ENCODE peak calls at places on chromosomes 2 and 18, in eight cellular contexts. One of them, this sample, is unnamed.

GRCh38 chr2:11257078-11257477 is 87.4 kb downstream of the ROCK2 start:
- DNase-seq in pancreas: no peak
- DNase-seq in naive thymus-derived CD4-positive, alpha-beta T cell: no peak
- DNase-seq in CD4-positive, CD25-positive, alpha-beta regulatory T cell: no peak
- DNase-seq in endodermal cell: peak; percentile 52
- DNase-seq in fibroblast of lung: no peak
- DNase-seq in HAP-1: no peak
- DNase-seq in left ventricle myocardium inferior: no peak
- DNase-seq in this sample: no peak

GRCh38 chr2:239327536-239328305 is 73.1 kb downstream of the HDAC4 start:
- DNase-seq in left ventricle myocardium inferior: no peak
- DNase-seq in CD4-positive, CD25-positive, alpha-beta regulatory T cell: no peak
- DNase-seq in naive thymus-derived CD4-positive, alpha-beta T cell: no peak
- DNase-seq in HAP-1: no peak
- DNase-seq in endodermal cell: no peak
- DNase-seq in pancreas: peak; percentile 52
- DNase-seq in fibroblast of lung: peak; percentile 23
- DNase-seq in this sample: no peak

GRCh38 chr2:229454934-229455631 is 184.0 kb upstream of the PID1 start:
- DNase-seq in left ventricle myocardium inferior: no peak
- DNase-seq in HAP-1: no peak
- DNase-seq in pancreas: no peak
- DNase-seq in CD4-positive, CD25-positive, alpha-beta regulatory T cell: no peak
- DNase-seq in naive thymus-derived CD4-positive, alpha-beta T cell: no peak
- DNase-seq in fibroblast of lung: peak; percentile 68
- DNase-seq in endodermal cell: no peak
- DNase-seq in this sample: no peak

GRCh38 chr2:175373001-175373727 is 191.7 kb upstream of the ATP5MC3 start:
- DNase-seq in endodermal cell: no peak
- DNase-seq in CD4-positive, CD25-positive, alpha-beta regulatory T cell: no peak
- DNase-seq in fibroblast of lung: peak; percentile 1
- DNase-seq in left ventricle myocardium inferior: no peak
- DNase-seq in pancreas: no peak
- DNase-seq in HAP-1: no peak
- DNase-seq in naive thymus-derived CD4-positive, alpha-beta T cell: no peak
- DNase-seq in this sample: no peak

GRCh38 chr18:50231621-50232020 is 34.7 kb downstream of the CFAP53 start:
- DNase-seq in naive thymus-derived CD4-positive, alpha-beta T cell: no peak
- DNase-seq in fibroblast of lung: no peak
- DNase-seq in endodermal cell: peak; percentile 84
- DNase-seq in HAP-1: no peak
- DNase-seq in CD4-positive, CD25-positive, alpha-beta regulatory T cell: no peak
- DNase-seq in left ventricle myocardium inferior: no peak
- DNase-seq in pancreas: no peak
- DNase-seq in this sample: no peak

GRCh38 chr2:129758461-129759185 is 220.8 kb upstream of the RAB6C start:
- DNase-seq in CD4-positive, CD25-positive, alpha-beta regulatory T cell: no peak
- DNase-seq in pancreas: peak; percentile 38
- DNase-seq in endodermal cell: peak; percentile 67
- DNase-seq in left ventricle myocardium inferior: peak; percentile 38
- DNase-seq in fibroblast of lung: no peak
- DNase-seq in naive thymus-derived CD4-positive, alpha-beta T cell: no peak
- DNase-seq in HAP-1: no peak
- DNase-seq in this sample: no peak

GRCh38 chr2:76958749-76959148 is 563.4 kb downstream of the LRRTM4 start:
- DNase-seq in fibroblast of lung: peak; percentile 33
- DNase-seq in left ventricle myocardium inferior: no peak
- DNase-seq in CD4-positive, CD25-positive, alpha-beta regulatory T cell: no peak
- DNase-seq in naive thymus-derived CD4-positive, alpha-beta T cell: no peak
- DNase-seq in pancreas: no peak
- DNase-seq in endodermal cell: peak; percentile 80
- DNase-seq in HAP-1: no peak
- DNase-seq in this sample: no peak

GRCh38 chr18:12254137-12254819 is at the start of gene CIDEA:
- DNase-seq in left ventricle myocardium inferior: no peak
- DNase-seq in CD4-positive, CD25-positive, alpha-beta regulatory T cell: no peak
- DNase-seq in naive thymus-derived CD4-positive, alpha-beta T cell: no peak
- DNase-seq in HAP-1: no peak
- DNase-seq in pancreas: no peak
- DNase-seq in fibroblast of lung: no peak
- DNase-seq in endodermal cell: peak; percentile 88
- DNase-seq in this sample: no peak

GRCh38 chr2:84889332-84889731 is 8.4 kb upstream of the TRABD2A start:
- DNase-seq in fibroblast of lung: no peak
- DNase-seq in naive thymus-derived CD4-positive, alpha-beta T cell: no peak
- DNase-seq in left ventricle myocardium inferior: no peak
- DNase-seq in endodermal cell: peak; percentile 34
- DNase-seq in CD4-positive, CD25-positive, alpha-beta regulatory T cell: no peak
- DNase-seq in HAP-1: no peak
- DNase-seq in pancreas: no peak
- DNase-seq in this sample: no peak

GRCh38 chr2:120715941-120716340 is 19.7 kb upstream of the GLI2 start:
- DNase-seq in fibroblast of lung: no peak
- DNase-seq in endodermal cell: peak; percentile 48
- DNase-seq in naive thymus-derived CD4-positive, alpha-beta T cell: no peak
- DNase-seq in CD4-positive, CD25-positive, alpha-beta regulatory T cell: no peak
- DNase-seq in left ventricle myocardium inferior: no peak
- DNase-seq in HAP-1: no peak
- DNase-seq in pancreas: no peak
- DNase-seq in this sample: no peak

GRCh38 chr2:105487142-105488069 is 88.6 kb upstream of the FHL2 start:
- DNase-seq in HAP-1: no peak
- DNase-seq in endodermal cell: no peak
- DNase-seq in naive thymus-derived CD4-positive, alpha-beta T cell: no peak
- DNase-seq in fibroblast of lung: peak; percentile 69
- DNase-seq in pancreas: no peak
- DNase-seq in CD4-positive, CD25-positive, alpha-beta regulatory T cell: no peak
- DNase-seq in left ventricle myocardium inferior: peak; percentile 62
- DNase-seq in this sample: no peak

GRCh38 chr2:88452980-88453582 is 588 bp upstream of the FOXI3 start:
- DNase-seq in naive thymus-derived CD4-positive, alpha-beta T cell: no peak
- DNase-seq in HAP-1: no peak
- DNase-seq in pancreas: no peak
- DNase-seq in fibroblast of lung: peak; percentile 44
- DNase-seq in endodermal cell: peak; percentile 70
- DNase-seq in left ventricle myocardium inferior: no peak
- DNase-seq in CD4-positive, CD25-positive, alpha-beta regulatory T cell: no peak
- DNase-seq in this sample: no peak

GRCh38 chr2:8573234-8573941 is 108.5 kb upstream of the ID2 start:
- DNase-seq in pancreas: no peak
- DNase-seq in endodermal cell: no peak
- DNase-seq in left ventricle myocardium inferior: no peak
- DNase-seq in HAP-1: no peak
- DNase-seq in CD4-positive, CD25-positive, alpha-beta regulatory T cell: no peak
- DNase-seq in fibroblast of lung: no peak
- DNase-seq in naive thymus-derived CD4-positive, alpha-beta T cell: no peak
- DNase-seq in this sample: no peak

GRCh38 chr2:136295168-136295567 is 177.2 kb upstream of the CXCR4 start:
- DNase-seq in CD4-positive, CD25-positive, alpha-beta regulatory T cell: no peak
- DNase-seq in left ventricle myocardium inferior: no peak
- DNase-seq in fibroblast of lung: no peak
- DNase-seq in pancreas: no peak
- DNase-seq in naive thymus-derived CD4-positive, alpha-beta T cell: no peak
- DNase-seq in endodermal cell: no peak
- DNase-seq in HAP-1: no peak
- DNase-seq in this sample: no peak

GRCh38 chr2:20423376-20423775 is 23.5 kb upstream of the RHOB start:
- DNase-seq in HAP-1: no peak
- DNase-seq in endodermal cell: no peak
- DNase-seq in naive thymus-derived CD4-positive, alpha-beta T cell: no peak
- DNase-seq in left ventricle myocardium inferior: no peak
- DNase-seq in pancreas: no peak
- DNase-seq in CD4-positive, CD25-positive, alpha-beta regulatory T cell: no peak
- DNase-seq in fibroblast of lung: no peak
- DNase-seq in this sample: no peak

GRCh38 chr2:20423847-20424246 is 23.0 kb upstream of the RHOB start:
- DNase-seq in pancreas: no peak
- DNase-seq in endodermal cell: no peak
- DNase-seq in naive thymus-derived CD4-positive, alpha-beta T cell: no peak
- DNase-seq in HAP-1: no peak
- DNase-seq in fibroblast of lung: no peak
- DNase-seq in left ventricle myocardium inferior: no peak
- DNase-seq in CD4-positive, CD25-positive, alpha-beta regulatory T cell: no peak
- DNase-seq in this sample: no peak

GRCh38 chr2:20421988-20422678 is 24.7 kb upstream of the RHOB start:
- DNase-seq in left ventricle myocardium inferior: peak; percentile 97
- DNase-seq in CD4-positive, CD25-positive, alpha-beta regulatory T cell: no peak
- DNase-seq in fibroblast of lung: peak; percentile 98
- DNase-seq in endodermal cell: no peak
- DNase-seq in naive thymus-derived CD4-positive, alpha-beta T cell: no peak
- DNase-seq in pancreas: peak; percentile 97
- DNase-seq in HAP-1: no peak
- DNase-seq in this sample: peak; percentile 87

GRCh38 chr2:20421336-20421987 is 25.4 kb upstream of the RHOB start:
- DNase-seq in CD4-positive, CD25-positive, alpha-beta regulatory T cell: no peak
- DNase-seq in naive thymus-derived CD4-positive, alpha-beta T cell: no peak
- DNase-seq in fibroblast of lung: no peak
- DNase-seq in pancreas: no peak
- DNase-seq in left ventricle myocardium inferior: no peak
- DNase-seq in endodermal cell: no peak
- DNase-seq in HAP-1: no peak
- DNase-seq in this sample: no peak

GRCh38 chr2:20422679-20423271 is 24.1 kb upstream of the RHOB start:
- DNase-seq in left ventricle myocardium inferior: no peak
- DNase-seq in endodermal cell: peak; percentile 82
- DNase-seq in CD4-positive, CD25-positive, alpha-beta regulatory T cell: no peak
- DNase-seq in pancreas: no peak
- DNase-seq in fibroblast of lung: peak; percentile 89
- DNase-seq in naive thymus-derived CD4-positive, alpha-beta T cell: no peak
- DNase-seq in HAP-1: no peak
- DNase-seq in this sample: no peak
- H3K4me3 ChIP-seq in left ventricle myocardium inferior: no peak overlapping the region
- H3K4me3 ChIP-seq in endodermal cell: no peak overlapping the region
- H3K4me3 ChIP-seq in CD4-positive, CD25-positive, alpha-beta regulatory T cell: no peak overlapping the region
- H3K4me3 ChIP-seq in pancreas: no peak overlapping the region
- H3K4me3 ChIP-seq in fibroblast of lung: peak overlapping the region; percentile 25
- H3K4me3 ChIP-seq in naive thymus-derived CD4-positive, alpha-beta T cell: no peak overlapping the region
- H3K4me3 ChIP-seq in HAP-1: no peak overlapping the region
- H3K4me3 ChIP-seq in this sample: no peak overlapping the region

DNA sequence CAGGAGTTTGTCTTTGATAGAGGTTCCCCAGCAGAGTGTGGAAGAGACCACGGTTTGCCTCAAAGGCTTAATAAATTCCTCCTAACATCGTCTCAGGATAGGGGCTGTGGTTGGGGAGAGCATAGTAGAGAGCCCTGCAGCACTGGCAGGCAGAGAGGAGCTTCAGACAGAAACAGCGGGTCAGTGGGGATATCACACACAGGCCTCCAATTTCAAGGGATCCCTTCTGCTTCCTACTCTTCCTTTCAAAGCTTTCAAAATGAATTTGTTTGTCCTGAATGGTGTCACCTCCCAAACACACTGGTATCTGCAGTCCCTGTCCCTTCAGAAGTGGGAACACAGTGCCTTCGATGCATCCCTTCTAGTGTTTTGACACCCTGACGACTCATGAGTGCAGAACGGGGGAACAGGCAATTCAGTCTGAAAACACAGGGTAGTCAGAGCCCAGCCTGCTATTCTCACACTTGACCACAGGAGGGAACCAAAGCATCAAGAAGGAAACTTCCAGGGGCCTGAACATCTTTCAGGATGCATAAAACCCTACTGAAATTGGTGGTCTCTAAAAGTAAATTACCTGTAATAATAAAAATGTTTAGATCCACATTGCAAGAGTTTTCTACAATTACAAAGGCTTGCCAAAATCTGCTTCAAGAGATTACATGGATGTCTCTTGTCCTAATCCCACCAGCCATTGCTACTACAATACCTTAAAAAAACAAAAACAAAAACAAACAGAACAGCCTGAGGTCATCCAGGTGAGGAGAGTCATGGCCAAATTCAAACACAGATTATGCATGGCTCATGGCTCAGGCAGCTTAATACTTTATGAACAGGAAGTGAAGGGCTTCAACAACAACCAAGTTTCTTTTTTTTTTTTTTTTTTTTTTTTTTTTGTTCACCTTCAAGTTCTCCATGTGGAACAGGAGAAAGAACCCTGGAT is 49.8 kb downstream of the SLC14A2 start:
- DNase-seq in endodermal cell: peak; percentile 87
- DNase-seq in fibroblast of lung: peak; percentile 72
- DNase-seq in HAP-1: peak; percentile 37
- DNase-seq in left ventricle myocardium inferior: no peak
- DNase-seq in CD4-positive, CD25-positive, alpha-beta regulatory T cell: peak; percentile 72
- DNase-seq in naive thymus-derived CD4-positive, alpha-beta T cell: peak; percentile 60
- DNase-seq in pancreas: no peak
- DNase-seq in this sample: no peak
- H3K4me1 ChIP-seq in endodermal cell: peaks cover 5% of the 10 kb centered on the region
- H3K4me1 ChIP-seq in fibroblast of lung: peaks cover 5% of the 10 kb centered on the region
- H3K4me1 ChIP-seq in HAP-1: no peaks in the 10 kb centered on the region
- H3K4me1 ChIP-seq in left ventricle myocardium inferior: peaks cover 24% of the 10 kb centered on the region
- H3K4me1 ChIP-seq in CD4-positive, CD25-positive, alpha-beta regulatory T cell: peaks cover 54% of the 10 kb centered on the region
- H3K4me1 ChIP-seq in naive thymus-derived CD4-positive, alpha-beta T cell: peaks cover 41% of the 10 kb centered on the region
- H3K4me1 ChIP-seq in pancreas: no peaks in the 10 kb centered on the region
- H3K4me1 ChIP-seq in this sample: peaks cover 24% of the 10 kb centered on the region

GRCh38 chr2:173858297-173858731 is 106.9 kb downstream of the SP3 start:
- DNase-seq in endodermal cell: no peak
- DNase-seq in left ventricle myocardium inferior: no peak
- DNase-seq in CD4-positive, CD25-positive, alpha-beta regulatory T cell: no peak
- DNase-seq in pancreas: no peak
- DNase-seq in naive thymus-derived CD4-positive, alpha-beta T cell: no peak
- DNase-seq in HAP-1: no peak
- DNase-seq in fibroblast of lung: no peak
- DNase-seq in this sample: no peak

GRCh38 chr2:173860082-173860481 is 105.1 kb downstream of the SP3 start:
- DNase-seq in HAP-1: no peak
- DNase-seq in fibroblast of lung: no peak
- DNase-seq in naive thymus-derived CD4-positive, alpha-beta T cell: no peak
- DNase-seq in CD4-positive, CD25-positive, alpha-beta regulatory T cell: no peak
- DNase-seq in endodermal cell: no peak
- DNase-seq in pancreas: no peak
- DNase-seq in left ventricle myocardium inferior: no peak
- DNase-seq in this sample: no peak

GRCh38 chr2:173862612-173863217 is 102.5 kb downstream of the SP3 start:
- DNase-seq in HAP-1: no peak
- DNase-seq in naive thymus-derived CD4-positive, alpha-beta T cell: no peak
- DNase-seq in left ventricle myocardium inferior: no peak
- DNase-seq in pancreas: no peak
- DNase-seq in fibroblast of lung: no peak
- DNase-seq in CD4-positive, CD25-positive, alpha-beta regulatory T cell: no peak
- DNase-seq in endodermal cell: no peak
- DNase-seq in this sample: no peak

GRCh38 chr2:173855686-173856085 is 109.5 kb downstream of the SP3 start:
- DNase-seq in HAP-1: no peak
- DNase-seq in CD4-positive, CD25-positive, alpha-beta regulatory T cell: no peak
- DNase-seq in pancreas: no peak
- DNase-seq in endodermal cell: no peak
- DNase-seq in naive thymus-derived CD4-positive, alpha-beta T cell: no peak
- DNase-seq in left ventricle myocardium inferior: no peak
- DNase-seq in fibroblast of lung: peak; percentile 17
- DNase-seq in this sample: no peak

GRCh38 chr2:173860566-173860965 is 104.6 kb downstream of the SP3 start:
- DNase-seq in pancreas: no peak
- DNase-seq in CD4-positive, CD25-positive, alpha-beta regulatory T cell: no peak
- DNase-seq in endodermal cell: no peak
- DNase-seq in fibroblast of lung: no peak
- DNase-seq in left ventricle myocardium inferior: no peak
- DNase-seq in naive thymus-derived CD4-positive, alpha-beta T cell: no peak
- DNase-seq in HAP-1: no peak
- DNase-seq in this sample: no peak
- H3K4me3 ChIP-seq in pancreas: no peak overlapping the region
- H3K4me3 ChIP-seq in CD4-positive, CD25-positive, alpha-beta regulatory T cell: no peak overlapping the region
- H3K4me3 ChIP-seq in endodermal cell: no peak overlapping the region
- H3K4me3 ChIP-seq in fibroblast of lung: no peak overlapping the region
- H3K4me3 ChIP-seq in left ventricle myocardium inferior: no peak overlapping the region
- H3K4me3 ChIP-seq in naive thymus-derived CD4-positive, alpha-beta T cell: no peak overlapping the region
- H3K4me3 ChIP-seq in HAP-1: no peak overlapping the region
- H3K4me3 ChIP-seq in this sample: no peak overlapping the region

GRCh38 chr2:98867539-98868309 is 68.3 kb downstream of the CRACDL start:
- DNase-seq in endodermal cell: no peak
- DNase-seq in left ventricle myocardium inferior: no peak
- DNase-seq in HAP-1: no peak
- DNase-seq in fibroblast of lung: peak; percentile 32
- DNase-seq in CD4-positive, CD25-positive, alpha-beta regulatory T cell: no peak
- DNase-seq in naive thymus-derived CD4-positive, alpha-beta T cell: no peak
- DNase-seq in pancreas: no peak
- DNase-seq in this sample: no peak
- H3K4me1 ChIP-seq in endodermal cell: peaks cover 5% of the 10 kb centered on the region
- H3K4me1 ChIP-seq in left ventricle myocardium inferior: no peaks in the 10 kb centered on the region
- H3K4me1 ChIP-seq in HAP-1: no peaks in the 10 kb centered on the region
- H3K4me1 ChIP-seq in fibroblast of lung: no peaks in the 10 kb centered on the region
- H3K4me1 ChIP-seq in CD4-positive, CD25-positive, alpha-beta regulatory T cell: no peaks in the 10 kb centered on the region
- H3K4me1 ChIP-seq in naive thymus-derived CD4-positive, alpha-beta T cell: no peaks in the 10 kb centered on the region
- H3K4me1 ChIP-seq in pancreas: peaks cover 25% of the 10 kb centered on the region
- H3K4me1 ChIP-seq in this sample: no peaks in the 10 kb centered on the region

This sample was measured in left lung.